ENCODE peak calls at places on chromosomes 6 and 20, in six cellular contexts. P is heart right ventricle; J is AG04450; B is A673; X is CD4-positive, CD25-positive, alpha-beta regulatory T cell; A is astrocyte. I is an unnamed sample.

GRCh38 chr6:150894935-150895686 is 29.6 kb downstream of the MTHFD1L start:
- DNase-seq in P (peak; percentile 19), J (no peak), B (peak; percentile 58), X (no peak), A (peak; percentile 65), I (no peak)

GRCh38 chr6:16723833-16724232 is 37.4 kb downstream of the ATXN1 start:
- DNase-seq in P (no peak), J (peak; percentile 87), B (peak; percentile 82), X (no peak), A (peak; percentile 99), I (no peak)

GRCh38 chr6:1335367-1336037 is 23.6 kb downstream of the FOXQ1 start:
- DNase-seq in P (no peak), J (no peak), B (peak; percentile 48), X (no peak), A (peak; percentile 87), I (no peak)

GRCh38 chr6:35601331-35602132 is 87.2 kb downstream of the FKBP5 start:
- DNase-seq in P (peak; percentile 25), J (peak; percentile 88), B (peak; percentile 74), X (peak; percentile 65), A (peak; percentile 87), I (peak; percentile 52)

GRCh38 chr20:25543068-25543467 is 42.3 kb downstream of the NINL start:
- DNase-seq in P (no peak), J (no peak), B (peak; percentile 56), X (no peak), A (peak; percentile 55), I (no peak)

GRCh38 chr6:18078875-18079274 is 43.6 kb downstream of the NHLRC1 start:
- DNase-seq in P (no peak), J (no peak), B (no peak), X (no peak), A (no peak), I (no peak)

GRCh38 chr6:35960192-35960591 is 39.3 kb upstream of the SRPK1 start:
- DNase-seq in P (no peak), J (no peak), B (no peak), X (no peak), A (peak; percentile 18), I (no peak)

GRCh38 chr6:40845588-40845987 is 193.4 kb downstream of the UNC5CL start:
- DNase-seq in P (peak; percentile 35), J (peak; percentile 11), B (peak; percentile 71), X (no peak), A (peak; percentile 10), I (no peak)

GRCh38 chr20:52039746-52040145 is 151.8 kb downstream of the ZFP64 start:
- DNase-seq in P (no peak), J (no peak), B (peak; percentile 81), X (no peak), A (no peak), I (no peak)

GRCh38 chr6:47734826-47735481 is 36.6 kb downstream of the ADGRF4 start:
- DNase-seq in P (no peak), J (no peak), B (no peak), X (no peak), A (no peak), I (no peak)

GRCh38 chr6:19880066-19880465 is 42.9 kb downstream of the ID4 start:
- DNase-seq in P (no peak), J (no peak), B (no peak), X (no peak), A (no peak), I (no peak)

GRCh38 chr6:132819405-132820145 is 5.2 kb downstream of the RPS12 start:
- DNase-seq in P (no peak), J (no peak), B (no peak), X (no peak), A (no peak), I (no peak)

GRCh38 chr20:14335122-14335521 is 2.3 kb downstream of the FLRT3 start:
- DNase-seq in P (no peak), J (no peak), B (no peak), X (no peak), A (no peak), I (no peak)

GRCh38 chr20:48681882-48682426 is 145.8 kb downstream of the PREX1 start:
- DNase-seq in P (no peak), J (no peak), B (no peak), X (no peak), A (no peak), I (no peak)

GRCh38 chr20:2387580-2387979 is 6.9 kb downstream of the TGM6 start:
- DNase-seq in P (no peak), J (no peak), B (no peak), X (no peak), A (peak; percentile 20), I (no peak)

GRCh38 chr6:126039284-126039683 is 52.9 kb downstream of the TRMT11 start:
- DNase-seq in P (no peak), J (no peak), B (no peak), X (no peak), A (peak; percentile 85), I (no peak)

GRCh38 chr20:4876731-4877130 is 124.6 kb downstream of the SLC23A2 start:
- DNase-seq in P (no peak), J (no peak), B (no peak), X (no peak), A (no peak), I (no peak)

GRCh38 chr6:119858901-119859300 is 509.3 kb upstream of the MAN1A1 start:
- DNase-seq in P (no peak), J (no peak), B (no peak), X (no peak), A (peak; percentile 4), I (no peak)

GRCh38 chr20:31788578-31788977 is 30.6 kb upstream of the MYLK2 start:
- DNase-seq in P (no peak), J (no peak), B (no peak), X (no peak), A (no peak), I (no peak)

GRCh38 chr20:24782801-24783630 is 166.1 kb upstream of the CST7 start:
- DNase-seq in P (no peak), J (no peak), B (no peak), X (no peak), A (peak; percentile 43), I (no peak)

GRCh38 chr6:128882560-128882959 is 378 bp upstream of the LAMA2 start:
- DNase-seq in P (no peak), J (no peak), B (no peak), X (no peak), A (no peak), I (no peak)

GRCh38 chr20:3889489-3890409 is 562 bp downstream of the PANK2 start:
- DNase-seq in P (peak; percentile 40), J (no peak), B (peak; percentile 46), X (peak; percentile 32), A (no peak), I (peak; percentile 31)

GRCh38 chr20:50126662-50127061 is 13.7 kb upstream of the UBE2V1 start:
- DNase-seq in P (no peak), J (no peak), B (no peak), X (no peak), A (no peak), I (no peak)

GRCh38 chr20:63641146-63641791 is 12.0 kb downstream of the STMN3 start:
- DNase-seq in P (no peak), J (no peak), B (no peak), X (peak; percentile 51), A (no peak), I (peak; percentile 35)

GRCh38 chr6:27114792-27115191 is 132.7 kb upstream of the PRSS16 start:
- DNase-seq in P (no peak), J (no peak), B (no peak), X (no peak), A (no peak), I (no peak)
- H3K9me3 ChIP-seq in P (peaks cover 3% of the 10 kb centered on the region), J (peaks cover 3% of the 10 kb centered on the region), B (peaks cover 11% of the 10 kb centered on the region), X (peaks cover 5% of the 10 kb centered on the region), A (peaks cover 3% of the 10 kb centered on the region), I (no peaks in the 10 kb centered on the region)

DNA sequence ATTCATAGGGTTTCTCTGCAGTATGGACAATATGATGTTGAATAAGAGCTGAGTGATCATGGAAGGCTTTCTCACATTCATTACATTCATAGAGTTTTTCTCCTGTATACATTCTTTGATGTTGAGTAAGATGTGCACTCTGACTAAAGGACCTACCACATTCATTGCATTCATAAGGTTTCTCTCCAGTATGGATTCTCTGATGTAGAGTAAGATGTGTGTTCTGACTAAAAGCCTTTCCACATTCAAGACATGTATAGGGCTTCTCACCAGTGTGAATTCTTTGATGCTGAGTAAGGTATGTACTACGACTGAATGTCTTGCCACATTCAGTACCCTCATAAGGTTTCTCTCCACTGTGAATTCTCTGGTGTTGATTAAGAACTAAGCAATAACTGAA is 29.3 kb upstream of the ZNF391 start:
- DNase-seq in P (no peak), J (no peak), B (no peak), X (no peak), A (no peak), I (no peak)
- H3K9me3 ChIP-seq in P (peaks cover 36% of the 10 kb centered on the region), J (no peaks in the 10 kb centered on the region), B (peaks cover 27% of the 10 kb centered on the region), X (peaks cover 47% of the 10 kb centered on the region), A (peaks cover 9% of the 10 kb centered on the region), I (peaks cover 10% of the 10 kb centered on the region)

DNA sequence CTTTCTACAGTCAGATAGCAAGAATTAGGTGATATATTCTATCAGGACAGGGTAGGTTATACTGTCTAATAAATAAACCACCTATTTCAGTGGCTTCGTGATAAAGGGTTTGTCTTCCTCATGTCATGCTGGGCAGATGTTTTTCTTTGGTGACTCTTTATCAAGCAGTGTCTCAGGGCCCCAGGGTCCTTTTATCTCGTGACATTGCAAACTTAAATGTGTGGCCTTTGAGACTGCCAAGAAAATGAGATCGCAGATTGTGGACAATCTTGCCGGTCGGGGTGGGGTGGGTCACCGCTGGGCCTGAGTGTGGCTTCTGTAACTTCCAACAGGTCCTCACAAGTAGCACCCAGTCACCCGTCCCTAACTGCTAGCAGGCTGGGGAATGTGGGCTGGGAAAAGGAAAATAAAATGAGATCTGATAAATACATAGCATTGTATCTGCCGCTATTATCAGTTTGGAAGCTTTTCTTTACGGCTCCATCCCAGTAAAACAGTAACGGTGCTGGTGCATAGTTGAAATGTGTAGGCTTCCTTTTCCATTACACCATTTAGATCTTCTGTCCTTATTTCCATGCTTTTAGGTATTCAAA is 50.5 kb upstream of the BMP6 start:
- DNase-seq in P (no peak), J (no peak), B (no peak), X (no peak), A (no peak), I (no peak)
- H3K9me3 ChIP-seq in P (no peaks in the 10 kb centered on the region), J (no peaks in the 10 kb centered on the region), B (no peaks in the 10 kb centered on the region), X (no peaks in the 10 kb centered on the region), A (no peaks in the 10 kb centered on the region), I (no peaks in the 10 kb centered on the region)

GRCh38 chr20:41604002-41604401 is 14.2 kb downstream of the CHD6 start:
- DNase-seq in P (no peak), J (no peak), B (no peak), X (no peak), A (no peak), I (no peak)

GRCh38 chr20:41598719-41599118 is 19.5 kb downstream of the CHD6 start:
- DNase-seq in P (no peak), J (no peak), B (no peak), X (no peak), A (no peak), I (no peak)

GRCh38 chr20:41601742-41602141 is 16.4 kb downstream of the CHD6 start:
- DNase-seq in P (no peak), J (no peak), B (no peak), X (no peak), A (no peak), I (no peak)

GRCh38 chr20:41600926-41601631 is 17.1 kb downstream of the CHD6 start:
- DNase-seq in P (no peak), J (no peak), B (no peak), X (no peak), A (no peak), I (no peak)

DNA sequence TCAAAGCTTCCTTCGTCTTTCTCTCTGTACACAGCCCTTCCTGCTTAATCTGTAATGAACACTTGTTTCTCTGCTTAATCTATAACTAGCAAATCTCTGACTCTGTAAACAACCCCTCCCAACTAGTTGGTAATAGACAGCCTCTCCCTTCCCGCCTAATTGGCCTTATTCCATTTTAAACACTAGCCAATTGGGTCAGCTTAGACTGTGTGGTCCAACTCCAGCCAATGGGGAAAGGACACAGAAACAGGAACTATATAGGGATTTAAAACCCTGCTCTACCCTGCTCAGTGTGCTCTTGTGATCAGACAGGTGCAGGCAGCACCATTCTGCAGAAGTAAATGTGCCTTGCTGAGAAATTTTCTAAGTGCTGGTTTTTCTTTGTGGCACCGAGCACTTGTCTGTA is 18.5 kb downstream of the CHD6 start:
- DNase-seq in P (no peak), J (no peak), B (no peak), X (no peak), A (no peak), I (no peak)
- H3K9me3 ChIP-seq in P (peaks cover 31% of the 10 kb centered on the region), J (peaks cover 43% of the 10 kb centered on the region), B (peaks cover 62% of the 10 kb centered on the region), X (peaks cover 50% of the 10 kb centered on the region), A (peaks cover 13% of the 10 kb centered on the region), I (peaks cover 13% of the 10 kb centered on the region)